ENCODE peak calls at places on chromosomes 16 and 17, in eight cellular contexts. I is left ventricle myocardium inferior; A is uterus; Q is CD8-positive, alpha-beta T cell; Z is BJ; F is keratinocyte; U is colonic mucosa; D is tibial artery. P is an unnamed sample. For H3K27me3, the result is how much of the 10 kb centered on the place peaks cover.

GRCh38 chr17:48909796-48910195 is 1.6 kb downstream of the UBE2Z start:
- DNase-seq in Q (no peak), Z (no peak), D (no peak), I (no peak), A (no peak), F (no peak), U (no peak), P (no peak)

GRCh38 chr17:63349478-63350000 is 96.6 kb downstream of the CYB561 start:
- DNase-seq in Z (peak), U (no peak), I (no peak), D (no peak), Q (no peak), A (no peak), F (no peak), P (no peak)

GRCh38 chr16:69680358-69680757 is 46.0 kb downstream of the NQO1 start:
- DNase-seq in U (no peak), Q (no peak), Z (no peak), F (no peak), A (no peak), D (no peak), I (no peak), P (no peak)

GRCh38 chr16:48503779-48504178 is 106.2 kb downstream of the N4BP1 start:
- DNase-seq in A (peak), D (peak), Q (no peak), I (peak), F (no peak), Z (no peak), U (no peak), P (no peak)

GRCh38 chr16:68901910-68902309 is 58.6 kb downstream of the TANGO6 start:
- DNase-seq in Q (no peak), A (no peak), F (no peak), D (no peak), U (no peak), I (no peak), Z (peak), P (no peak)

GRCh38 chr16:17412221-17412620 is 58.5 kb downstream of the XYLT1 start:
- DNase-seq in A (no peak), I (no peak), Q (no peak), Z (no peak), U (no peak), D (no peak), F (no peak), P (no peak)

GRCh38 chr17:7837375-7838290 is 3.6 kb downstream of the KDM6B start:
- DNase-seq in D (no peak), F (no peak), A (no peak), Q (no peak), I (no peak), U (no peak), Z (no peak), P (no peak)

GRCh38 chr16:68823401-68823800 is 19.9 kb upstream of the TANGO6 start:
- DNase-seq in Z (peak), A (no peak), U (no peak), I (no peak), F (no peak), Q (no peak), D (no peak), P (no peak)

GRCh38 chr17:74330446-74330845 is 4.4 kb downstream of the KIF19 start:
- DNase-seq in Q (no peak), I (no peak), Z (no peak), D (no peak), A (no peak), U (no peak), F (no peak), P (no peak)

GRCh38 chr17:27970587-27970986 is 71.9 kb upstream of the NLK start:
- DNase-seq in I (no peak), D (no peak), Q (no peak), U (no peak), F (no peak), A (no peak), Z (no peak), P (no peak)

GRCh38 chr16:76970745-76971099 is 220.3 kb upstream of the MON1B start:
- DNase-seq in F (no peak), I (no peak), Z (no peak), A (no peak), D (no peak), Q (no peak), U (no peak), P (no peak)

GRCh38 chr16:85865-86264 is 7.8 kb downstream of the MPG start:
- DNase-seq in I (no peak), A (no peak), U (no peak), D (no peak), Q (no peak), F (no peak), Z (no peak), P (no peak)

GRCh38 chr17:76104140-76104895 is 731 bp upstream of the EXOC7 start:
- DNase-seq in U (no peak), I (no peak), D (no peak), Z (no peak), F (no peak), A (no peak), Q (no peak), P (no peak)

GRCh38 chr16:46801428-46802049 is 29.4 kb downstream of the C16orf87 start:
- DNase-seq in U (no peak), A (no peak), D (no peak), Q (no peak), Z (no peak), F (no peak), I (no peak), P (no peak)

GRCh38 chr17:20009052-20009301 is 182 bp upstream of the SPECC1 start:
- DNase-seq in U (no peak), A (no peak), Z (no peak), Q (no peak), I (no peak), F (no peak), D (no peak), P (no peak)

GRCh38 chr17:77049440-77049839 is 91.3 kb upstream of the SEC14L1 start:
- DNase-seq in Z (no peak), F (no peak), Q (no peak), U (no peak), A (no peak), I (no peak), D (no peak), P (no peak)

GRCh38 chr16:4384497-4384896 is 12.8 kb downstream of the VASN start:
- DNase-seq in D (no peak), Z (no peak), A (peak), F (no peak), Q (no peak), U (no peak), I (peak), P (no peak)

GRCh38 chr17:1511756-1512321 is 4.6 kb downstream of the INPP5K start:
- DNase-seq in Q (no peak), D (no peak), Z (no peak), F (no peak), I (no peak), U (peak), A (no peak), P (no peak)

GRCh38 chr17:16448490-16448889 is 33.1 kb downstream of the TRPV2 start:
- DNase-seq in Q (no peak), U (no peak), A (no peak), I (no peak), D (no peak), F (no peak), Z (no peak), P (no peak)

GRCh38 chr16:86608301-86608747 is 30.0 kb downstream of the FOXL1 start:
- DNase-seq in I (no peak), Q (no peak), D (no peak), A (no peak), Z (no peak), U (no peak), F (no peak), P (no peak)

GRCh38 chr16:72876221-72876620 is 171.7 kb downstream of the ZFHX3 start:
- DNase-seq in F (no peak), A (peak), Q (no peak), U (peak), D (peak), I (peak), Z (peak), P (peak)

GRCh38 chr17:9195346-9195870 is 174.1 kb downstream of the NTN1 start:
- DNase-seq in D (no peak), F (no peak), U (no peak), Z (no peak), I (no peak), Q (no peak), A (no peak), P (no peak)
- H3K4me3 ChIP-seq in D (no peak), F (no peak), U (no peak), Z (no peak), I (no peak), Q (no peak), A (no peak), P (no peak)

GRCh38 chr17:38970128-38970527 is 2.9 kb upstream of the FBXO47 start:
- DNase-seq in Q (no peak), D (no peak), I (no peak), F (no peak), A (no peak), U (no peak), Z (no peak), P (no peak)
- TF ChIP-seq CTCF in Q (no peak), D (no peak), I (no peak), F (no peak), A (no peak), U (no peak), Z (no peak), P (no peak)

DNA sequence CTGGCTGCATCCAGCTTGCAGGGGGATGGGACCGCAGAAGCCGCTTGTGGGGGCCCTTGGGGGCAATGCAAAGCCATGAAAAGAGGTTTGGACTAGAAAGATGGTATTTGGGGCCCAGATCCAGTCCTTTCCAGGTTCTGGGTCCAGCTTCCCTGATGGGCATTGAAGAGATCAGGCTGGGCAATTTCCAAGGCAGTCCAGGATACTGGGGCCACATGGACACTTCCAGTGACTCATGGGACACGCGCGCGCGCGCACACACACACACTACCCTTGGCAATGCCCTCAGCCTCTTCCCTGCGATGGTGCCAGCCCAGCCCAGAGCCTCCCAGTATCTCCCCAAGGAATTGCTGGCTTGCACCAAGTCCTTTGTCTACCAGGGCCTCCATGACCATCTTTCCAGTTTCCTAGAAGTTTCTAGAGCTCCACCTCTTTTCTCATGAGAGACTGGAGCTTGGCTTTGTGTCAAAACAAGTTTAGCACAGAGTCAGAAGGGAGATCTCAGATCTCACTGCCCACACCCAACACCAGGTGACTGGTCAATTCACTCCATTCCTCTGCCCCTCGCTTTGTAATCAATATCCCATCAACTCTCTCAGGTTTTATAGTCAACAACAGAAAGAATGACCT is 44.3 kb downstream of the WNT3 start:
- DNase-seq in A (no peak), U (no peak), D (no peak), Q (no peak), F (no peak), Z (no peak), I (no peak), P (no peak)
- H3K27me3 ChIP-seq in A (under half), U (under half), D (half or more), Q (under half), F (under half), Z (under half), I (under half), P (under half)

GRCh38 chr17:41784207-41784744 is 2.2 kb downstream of the JUP start:
- DNase-seq in I (peak), U (peak), D (no peak), Q (no peak), A (peak), F (no peak), Z (no peak), P (no peak)

GRCh38 chr17:41781404-41782110 is 5.0 kb downstream of the JUP start:
- DNase-seq in Z (no peak), Q (no peak), A (no peak), I (peak), D (no peak), F (no peak), U (no peak), P (no peak)

GRCh38 chr17:41779954-41780353 is 6.6 kb downstream of the JUP start:
- DNase-seq in F (no peak), I (no peak), Q (no peak), Z (no peak), A (no peak), D (no peak), U (no peak), P (no peak)

GRCh38 chr17:41785091-41785875 is 1.2 kb downstream of the JUP start:
- DNase-seq in F (no peak), I (no peak), Q (no peak), Z (no peak), A (no peak), U (peak), D (no peak), P (no peak)

DNA sequence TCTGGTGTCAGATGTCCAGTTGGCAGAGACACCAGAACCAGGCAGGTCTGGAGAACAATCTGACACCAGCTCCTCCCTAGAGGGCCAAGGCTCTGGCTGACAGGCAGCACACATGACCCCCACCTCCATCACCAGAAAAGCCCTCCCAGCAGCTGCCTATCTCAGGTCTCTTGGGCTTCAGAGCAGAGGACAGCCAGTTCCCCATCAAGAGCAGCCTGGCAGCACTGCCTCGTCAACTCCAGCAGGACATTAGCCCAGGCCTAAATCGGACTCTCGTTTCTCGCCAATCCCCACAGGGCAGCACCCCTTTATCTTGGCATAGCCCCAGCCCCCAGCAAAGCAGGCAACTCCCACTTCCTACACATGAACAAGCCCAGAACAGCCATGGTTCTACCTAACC is 4.4 kb downstream of the JUP start:
- DNase-seq in A (no peak), F (no peak), D (peak), U (no peak), Z (no peak), Q (no peak), I (peak), P (no peak)
- H3K4me3 ChIP-seq in A (no peak), F (peak), D (no peak), U (no peak), Z (no peak), Q (no peak), I (peak), P (no peak)

GRCh38 chr17:79519152-79519523 is 91.7 kb downstream of the RBFOX3 start:
- DNase-seq in D (no peak), Z (no peak), Q (no peak), A (no peak), I (no peak), F (no peak), U (no peak), P (no peak)
- TF ChIP-seq CTCF in D (no peak), Z (no peak), Q (no peak), A (no peak), I (no peak), F (no peak), U (no peak), P (no peak)

P was measured in GM06990.